ENCODE peak calls at places on chromosomes 16 and 17, in four cellular contexts. One of them, this sample, is unnamed.

GRCh38 chr16:24764916-24765315 is 35.5 kb downstream of the TNRC6A start:
- DNase-seq in hepatocyte: no peak
- DNase-seq in activated naive CD8-positive, alpha-beta T cell treated with anti-CD3 and anti-CD28 coated beads for 36 hours: no peak
- DNase-seq in NCI-H1105 treated with DMSO at 0.1 percent for 48 hours: no peak
- DNase-seq in this sample: no peak

GRCh38 chr16:87608400-87608985 is 6.2 kb downstream of the JPH3 start:
- DNase-seq in hepatocyte: peak; percentile 88
- DNase-seq in activated naive CD8-positive, alpha-beta T cell treated with anti-CD3 and anti-CD28 coated beads for 36 hours: peak; percentile 39
- DNase-seq in NCI-H1105 treated with DMSO at 0.1 percent for 48 hours: no peak
- DNase-seq in this sample: peak; percentile 34

GRCh38 chr17:38739305-38739704 is 8.8 kb downstream of the PCGF2 start:
- DNase-seq in hepatocyte: no peak
- DNase-seq in activated naive CD8-positive, alpha-beta T cell treated with anti-CD3 and anti-CD28 coated beads for 36 hours: no peak
- DNase-seq in NCI-H1105 treated with DMSO at 0.1 percent for 48 hours: no peak
- DNase-seq in this sample: no peak

GRCh38 chr16:56997931-56998330 is 8.6 kb downstream of the NLRC5 start:
- DNase-seq in hepatocyte: no peak
- DNase-seq in activated naive CD8-positive, alpha-beta T cell treated with anti-CD3 and anti-CD28 coated beads for 36 hours: no peak
- DNase-seq in NCI-H1105 treated with DMSO at 0.1 percent for 48 hours: no peak
- DNase-seq in this sample: no peak

GRCh38 chr17:81164464-81165245 is 652 bp upstream of the PVALEF start:
- DNase-seq in hepatocyte: no peak
- DNase-seq in activated naive CD8-positive, alpha-beta T cell treated with anti-CD3 and anti-CD28 coated beads for 36 hours: no peak
- DNase-seq in NCI-H1105 treated with DMSO at 0.1 percent for 48 hours: no peak
- DNase-seq in this sample: no peak

GRCh38 chr17:43701318-43701743 is 39.6 kb upstream of the MEOX1 start:
- DNase-seq in hepatocyte: no peak
- DNase-seq in activated naive CD8-positive, alpha-beta T cell treated with anti-CD3 and anti-CD28 coated beads for 36 hours: peak; percentile 73
- DNase-seq in NCI-H1105 treated with DMSO at 0.1 percent for 48 hours: no peak
- DNase-seq in this sample: no peak

GRCh38 chr16:11621920-11622651 is 35.4 kb upstream of the LITAF start:
- DNase-seq in hepatocyte: no peak
- DNase-seq in activated naive CD8-positive, alpha-beta T cell treated with anti-CD3 and anti-CD28 coated beads for 36 hours: peak; percentile 41
- DNase-seq in NCI-H1105 treated with DMSO at 0.1 percent for 48 hours: no peak
- DNase-seq in this sample: peak; percentile 15

GRCh38 chr17:77726549-77726957 is 231.9 kb upstream of the TNRC6C start:
- DNase-seq in hepatocyte: no peak
- DNase-seq in activated naive CD8-positive, alpha-beta T cell treated with anti-CD3 and anti-CD28 coated beads for 36 hours: no peak
- DNase-seq in NCI-H1105 treated with DMSO at 0.1 percent for 48 hours: no peak
- DNase-seq in this sample: no peak

GRCh38 chr16:57324649-57325223 is 33.8 kb upstream of the CCL22 start:
- DNase-seq in hepatocyte: no peak
- DNase-seq in activated naive CD8-positive, alpha-beta T cell treated with anti-CD3 and anti-CD28 coated beads for 36 hours: no peak
- DNase-seq in NCI-H1105 treated with DMSO at 0.1 percent for 48 hours: no peak
- DNase-seq in this sample: no peak

GRCh38 chr17:27540300-27541105 is 84.3 kb downstream of the KSR1 start:
- DNase-seq in hepatocyte: peak; percentile 86
- DNase-seq in activated naive CD8-positive, alpha-beta T cell treated with anti-CD3 and anti-CD28 coated beads for 36 hours: no peak
- DNase-seq in NCI-H1105 treated with DMSO at 0.1 percent for 48 hours: no peak
- DNase-seq in this sample: no peak

GRCh38 chr17:66753126-66753920 is 81.6 kb upstream of the CACNG5 start:
- DNase-seq in hepatocyte: no peak
- DNase-seq in activated naive CD8-positive, alpha-beta T cell treated with anti-CD3 and anti-CD28 coated beads for 36 hours: no peak
- DNase-seq in NCI-H1105 treated with DMSO at 0.1 percent for 48 hours: no peak
- DNase-seq in this sample: no peak

GRCh38 chr17:79837888-79838540 is 1.2 kb downstream of the CBX4 start:
- DNase-seq in hepatocyte: no peak
- DNase-seq in activated naive CD8-positive, alpha-beta T cell treated with anti-CD3 and anti-CD28 coated beads for 36 hours: peak; percentile 31
- DNase-seq in NCI-H1105 treated with DMSO at 0.1 percent for 48 hours: no peak
- DNase-seq in this sample: no peak

GRCh38 chr16:55930036-55930435 is 54.9 kb upstream of the CES5A start:
- DNase-seq in hepatocyte: no peak
- DNase-seq in activated naive CD8-positive, alpha-beta T cell treated with anti-CD3 and anti-CD28 coated beads for 36 hours: no peak
- DNase-seq in NCI-H1105 treated with DMSO at 0.1 percent for 48 hours: no peak
- DNase-seq in this sample: no peak

GRCh38 chr16:73915939-73916451 is 380.6 kb upstream of the PSMD7 start:
- DNase-seq in hepatocyte: no peak
- DNase-seq in activated naive CD8-positive, alpha-beta T cell treated with anti-CD3 and anti-CD28 coated beads for 36 hours: no peak
- DNase-seq in NCI-H1105 treated with DMSO at 0.1 percent for 48 hours: no peak
- DNase-seq in this sample: no peak

GRCh38 chr16:74740795-74741304 is 33.8 kb downstream of the FA2H start:
- DNase-seq in hepatocyte: no peak
- DNase-seq in activated naive CD8-positive, alpha-beta T cell treated with anti-CD3 and anti-CD28 coated beads for 36 hours: no peak
- DNase-seq in NCI-H1105 treated with DMSO at 0.1 percent for 48 hours: no peak
- DNase-seq in this sample: no peak

GRCh38 chr16:86794216-86794864 is 216.0 kb downstream of the FOXL1 start:
- DNase-seq in hepatocyte: no peak
- DNase-seq in activated naive CD8-positive, alpha-beta T cell treated with anti-CD3 and anti-CD28 coated beads for 36 hours: no peak
- DNase-seq in NCI-H1105 treated with DMSO at 0.1 percent for 48 hours: no peak
- DNase-seq in this sample: no peak

GRCh38 chr17:48997103-48997826 is at the start of gene IGF2BP1:
- DNase-seq in hepatocyte: peak; percentile 88
- DNase-seq in activated naive CD8-positive, alpha-beta T cell treated with anti-CD3 and anti-CD28 coated beads for 36 hours: peak; percentile 18
- DNase-seq in NCI-H1105 treated with DMSO at 0.1 percent for 48 hours: peak; percentile 18
- DNase-seq in this sample: no peak

GRCh38 chr16:3149630-3150345 is 15.0 kb downstream of the ZNF213 start:
- DNase-seq in hepatocyte: peak; percentile 90
- DNase-seq in activated naive CD8-positive, alpha-beta T cell treated with anti-CD3 and anti-CD28 coated beads for 36 hours: peak; percentile 79
- DNase-seq in NCI-H1105 treated with DMSO at 0.1 percent for 48 hours: peak; percentile 21
- DNase-seq in this sample: no peak

GRCh38 chr16:58829096-58829495 is 95.0 kb upstream of the GOT2 start:
- DNase-seq in hepatocyte: no peak
- DNase-seq in activated naive CD8-positive, alpha-beta T cell treated with anti-CD3 and anti-CD28 coated beads for 36 hours: no peak
- DNase-seq in NCI-H1105 treated with DMSO at 0.1 percent for 48 hours: no peak
- DNase-seq in this sample: no peak

GRCh38 chr16:4938683-4939030 is 1.7 kb upstream of the PPL start:
- DNase-seq in hepatocyte: no peak
- DNase-seq in activated naive CD8-positive, alpha-beta T cell treated with anti-CD3 and anti-CD28 coated beads for 36 hours: no peak
- DNase-seq in NCI-H1105 treated with DMSO at 0.1 percent for 48 hours: no peak
- DNase-seq in this sample: no peak

GRCh38 chr17:45098081-45098868 is 34.0 kb downstream of the PLCD3 start:
- DNase-seq in hepatocyte: peak; percentile 3
- DNase-seq in activated naive CD8-positive, alpha-beta T cell treated with anti-CD3 and anti-CD28 coated beads for 36 hours: no peak
- DNase-seq in NCI-H1105 treated with DMSO at 0.1 percent for 48 hours: no peak
- DNase-seq in this sample: no peak

GRCh38 chr17:71170070-71170469 is 950.8 kb upstream of the SOX9 start:
- DNase-seq in hepatocyte: no peak
- DNase-seq in activated naive CD8-positive, alpha-beta T cell treated with anti-CD3 and anti-CD28 coated beads for 36 hours: no peak
- DNase-seq in NCI-H1105 treated with DMSO at 0.1 percent for 48 hours: no peak
- DNase-seq in this sample: no peak

GRCh38 chr16:12437761-12438440 is 365.8 kb downstream of the CPPED1 start:
- DNase-seq in hepatocyte: no peak
- DNase-seq in activated naive CD8-positive, alpha-beta T cell treated with anti-CD3 and anti-CD28 coated beads for 36 hours: no peak
- DNase-seq in NCI-H1105 treated with DMSO at 0.1 percent for 48 hours: no peak
- DNase-seq in this sample: no peak

GRCh38 chr16:20735504-20735903 is 6.1 kb downstream of the THUMPD1 start:
- DNase-seq in hepatocyte: no peak
- DNase-seq in activated naive CD8-positive, alpha-beta T cell treated with anti-CD3 and anti-CD28 coated beads for 36 hours: no peak
- DNase-seq in NCI-H1105 treated with DMSO at 0.1 percent for 48 hours: no peak
- DNase-seq in this sample: no peak

GRCh38 chr16:30922420-30922959 is 882 bp upstream of the FBXL19 start:
- DNase-seq in hepatocyte: peak; percentile 99
- DNase-seq in activated naive CD8-positive, alpha-beta T cell treated with anti-CD3 and anti-CD28 coated beads for 36 hours: peak; percentile 99
- DNase-seq in NCI-H1105 treated with DMSO at 0.1 percent for 48 hours: peak; percentile 99
- DNase-seq in this sample: peak; percentile 99

GRCh38 chr16:86894168-86894567 is 315.8 kb downstream of the FOXL1 start:
- DNase-seq in hepatocyte: no peak
- DNase-seq in activated naive CD8-positive, alpha-beta T cell treated with anti-CD3 and anti-CD28 coated beads for 36 hours: no peak
- DNase-seq in NCI-H1105 treated with DMSO at 0.1 percent for 48 hours: no peak
- DNase-seq in this sample: no peak

GRCh38 chr16:74372953-74373846 is 2.9 kb upstream of the NPIPB15 start:
- DNase-seq in hepatocyte: no peak
- DNase-seq in activated naive CD8-positive, alpha-beta T cell treated with anti-CD3 and anti-CD28 coated beads for 36 hours: no peak
- DNase-seq in NCI-H1105 treated with DMSO at 0.1 percent for 48 hours: no peak
- DNase-seq in this sample: no peak

GRCh38 chr16:86549076-86549892 is 5.8 kb downstream of the MTHFSD start:
- DNase-seq in hepatocyte: no peak
- DNase-seq in activated naive CD8-positive, alpha-beta T cell treated with anti-CD3 and anti-CD28 coated beads for 36 hours: no peak
- DNase-seq in NCI-H1105 treated with DMSO at 0.1 percent for 48 hours: no peak
- DNase-seq in this sample: no peak

GRCh38 chr16:54447606-54448440 is 161.2 kb upstream of the IRX3 start:
- DNase-seq in hepatocyte: peak; percentile 48
- DNase-seq in activated naive CD8-positive, alpha-beta T cell treated with anti-CD3 and anti-CD28 coated beads for 36 hours: no peak
- DNase-seq in NCI-H1105 treated with DMSO at 0.1 percent for 48 hours: no peak
- DNase-seq in this sample: no peak

GRCh38 chr17:37847811-37848331 is 76.3 kb upstream of the TBC1D3K start:
- DNase-seq in hepatocyte: no peak
- DNase-seq in activated naive CD8-positive, alpha-beta T cell treated with anti-CD3 and anti-CD28 coated beads for 36 hours: peak; percentile 30
- DNase-seq in NCI-H1105 treated with DMSO at 0.1 percent for 48 hours: no peak
- DNase-seq in this sample: no peak

GRCh38 chr17:31443386-31443785 is 51.9 kb downstream of the RAB11FIP4 start:
- DNase-seq in hepatocyte: no peak
- DNase-seq in activated naive CD8-positive, alpha-beta T cell treated with anti-CD3 and anti-CD28 coated beads for 36 hours: no peak
- DNase-seq in NCI-H1105 treated with DMSO at 0.1 percent for 48 hours: no peak
- DNase-seq in this sample: no peak